ENCODE peak calls at places on chromosomes 12 and 14, in five cellular contexts. One of them, this sample, is unnamed.

GRCh38 chr14:56829151-56829550 is 18.9 kb upstream of the OTX2 start:
- DNase-seq in H9: no peak
- DNase-seq in IMR-90: no peak
- DNase-seq in mesenchymal stem cell: no peak
- DNase-seq in H1: no peak
- DNase-seq in this sample: no peak

GRCh38 chr12:31759621-31760459 is 31.0 kb upstream of the AMN1 start:
- DNase-seq in H9: no peak
- DNase-seq in IMR-90: no peak
- DNase-seq in mesenchymal stem cell: no peak
- DNase-seq in H1: no peak
- DNase-seq in this sample: no peak

GRCh38 chr14:53153702-53154112 is 584 bp upstream of the DDHD1 start:
- DNase-seq in H9: no peak
- DNase-seq in IMR-90: no peak
- DNase-seq in mesenchymal stem cell: no peak
- DNase-seq in H1: no peak
- DNase-seq in this sample: no peak

GRCh38 chr12:96060041-96060440 is 24.7 kb upstream of the LTA4H start:
- DNase-seq in H9: no peak
- DNase-seq in IMR-90: no peak
- DNase-seq in mesenchymal stem cell: no peak
- DNase-seq in H1: no peak
- DNase-seq in this sample: no peak

GRCh38 chr12:52645120-52645761 is 6.8 kb downstream of the KRT2 start:
- DNase-seq in H9: peak; percentile 15
- DNase-seq in IMR-90: no peak
- DNase-seq in mesenchymal stem cell: no peak
- DNase-seq in H1: no peak
- DNase-seq in this sample: no peak

GRCh38 chr14:54902521-54903420 is at the start of gene GCH1:
- DNase-seq in H9: peak; percentile 86
- DNase-seq in IMR-90: peak; percentile 16
- DNase-seq in mesenchymal stem cell: peak; percentile 79
- DNase-seq in H1: peak; percentile 25
- DNase-seq in this sample: peak; percentile 72

GRCh38 chr12:64890873-64891468 is 66.5 kb downstream of the TBC1D30 start:
- DNase-seq in H9: no peak
- DNase-seq in IMR-90: peak; percentile 70
- DNase-seq in mesenchymal stem cell: peak; percentile 71
- DNase-seq in H1: no peak
- DNase-seq in this sample: peak; percentile 72

GRCh38 chr14:24416254-24416931 is 13.1 kb downstream of the CBLN3 start:
- DNase-seq in H9: no peak
- DNase-seq in IMR-90: no peak
- DNase-seq in mesenchymal stem cell: no peak
- DNase-seq in H1: no peak
- DNase-seq in this sample: no peak

GRCh38 chr12:49019435-49020317 is 1.1 kb upstream of the PRKAG1 start:
- DNase-seq in H9: peak; percentile 75
- DNase-seq in IMR-90: peak; percentile 23
- DNase-seq in mesenchymal stem cell: peak; percentile 53
- DNase-seq in H1: no peak
- DNase-seq in this sample: no peak

GRCh38 chr12:110498984-110499706 is 2.8 kb downstream of the VPS29 start:
- DNase-seq in H9: no peak
- DNase-seq in IMR-90: peak; percentile 13
- DNase-seq in mesenchymal stem cell: peak; percentile 37
- DNase-seq in H1: no peak
- DNase-seq in this sample: no peak

GRCh38 chr14:77024171-77024627 is 4.3 kb downstream of the IRF2BPL start:
- DNase-seq in H9: peak; percentile 93
- DNase-seq in IMR-90: peak; percentile 43
- DNase-seq in mesenchymal stem cell: peak; percentile 66
- DNase-seq in H1: no peak
- DNase-seq in this sample: no peak

GRCh38 chr14:86462193-86462592 is 932.2 kb downstream of the FLRT2 start:
- DNase-seq in H9: peak; percentile 43
- DNase-seq in IMR-90: peak; percentile 30
- DNase-seq in mesenchymal stem cell: peak; percentile 36
- DNase-seq in H1: no peak
- DNase-seq in this sample: no peak

GRCh38 chr14:75448209-75448608 is 20.4 kb downstream of the JDP2 start:
- DNase-seq in H9: no peak
- DNase-seq in IMR-90: no peak
- DNase-seq in mesenchymal stem cell: no peak
- DNase-seq in H1: no peak
- DNase-seq in this sample: no peak

GRCh38 chr14:75969891-75970290 is 11.9 kb downstream of the TGFB3 start:
- DNase-seq in H9: no peak
- DNase-seq in IMR-90: no peak
- DNase-seq in mesenchymal stem cell: no peak
- DNase-seq in H1: no peak
- DNase-seq in this sample: no peak

GRCh38 chr12:128338344-128338743 is 71.4 kb downstream of the TMEM132C start:
- DNase-seq in H9: no peak
- DNase-seq in IMR-90: no peak
- DNase-seq in mesenchymal stem cell: no peak
- DNase-seq in H1: no peak
- DNase-seq in this sample: no peak

GRCh38 chr14:56422703-56423213 is 156.8 kb upstream of the TMEM260 start:
- DNase-seq in H9: peak; percentile 36
- DNase-seq in IMR-90: peak; percentile 79
- DNase-seq in mesenchymal stem cell: peak; percentile 75
- DNase-seq in H1: no peak
- DNase-seq in this sample: peak; percentile 21

GRCh38 chr12:56213878-56214277 is 7.8 kb downstream of the RNF41 start:
- DNase-seq in H9: no peak
- DNase-seq in IMR-90: no peak
- DNase-seq in mesenchymal stem cell: no peak
- DNase-seq in H1: no peak
- DNase-seq in this sample: no peak

GRCh38 chr14:72699852-72700257 is 194.0 kb downstream of the DPF3 start:
- DNase-seq in H9: no peak
- DNase-seq in IMR-90: peak; percentile 83
- DNase-seq in mesenchymal stem cell: peak; percentile 70
- DNase-seq in H1: no peak
- DNase-seq in this sample: no peak

GRCh38 chr12:24966951-24967564 is 18.2 kb upstream of the BCAT1 start:
- DNase-seq in H9: no peak
- DNase-seq in IMR-90: no peak
- DNase-seq in mesenchymal stem cell: no peak
- DNase-seq in H1: no peak
- DNase-seq in this sample: no peak

DNA sequence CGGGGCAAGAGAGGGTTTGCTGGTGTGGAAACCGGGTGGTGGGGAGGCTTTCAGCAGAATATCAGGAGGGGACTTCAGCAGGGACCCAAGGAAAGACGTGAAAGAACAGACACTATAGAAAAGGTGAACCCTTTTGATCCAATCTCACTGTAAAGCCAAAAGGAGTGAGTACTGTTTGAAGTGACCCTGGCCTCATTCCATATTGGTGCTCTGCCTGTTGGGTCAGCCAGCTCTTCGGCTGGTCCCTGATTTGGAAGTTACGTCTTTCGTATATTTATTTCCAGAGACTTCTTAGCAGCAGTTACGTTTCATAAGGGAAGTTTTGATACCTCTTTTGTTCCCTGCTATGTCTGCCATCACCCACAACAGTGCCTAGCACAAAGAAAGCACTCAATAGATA is 21.9 kb downstream of the WNT5B start:
- DNase-seq in H9: no peak
- DNase-seq in IMR-90: no peak
- DNase-seq in mesenchymal stem cell: no peak
- DNase-seq in H1: no peak
- DNase-seq in this sample: no peak
- H3K4ac ChIP-seq in H9: no peak overlapping the region
- H3K4ac ChIP-seq in IMR-90: no peak overlapping the region
- H3K4ac ChIP-seq in mesenchymal stem cell: no peak overlapping the region
- H3K4ac ChIP-seq in H1: no peak overlapping the region
- H3K4ac ChIP-seq in this sample: no peak overlapping the region

DNA sequence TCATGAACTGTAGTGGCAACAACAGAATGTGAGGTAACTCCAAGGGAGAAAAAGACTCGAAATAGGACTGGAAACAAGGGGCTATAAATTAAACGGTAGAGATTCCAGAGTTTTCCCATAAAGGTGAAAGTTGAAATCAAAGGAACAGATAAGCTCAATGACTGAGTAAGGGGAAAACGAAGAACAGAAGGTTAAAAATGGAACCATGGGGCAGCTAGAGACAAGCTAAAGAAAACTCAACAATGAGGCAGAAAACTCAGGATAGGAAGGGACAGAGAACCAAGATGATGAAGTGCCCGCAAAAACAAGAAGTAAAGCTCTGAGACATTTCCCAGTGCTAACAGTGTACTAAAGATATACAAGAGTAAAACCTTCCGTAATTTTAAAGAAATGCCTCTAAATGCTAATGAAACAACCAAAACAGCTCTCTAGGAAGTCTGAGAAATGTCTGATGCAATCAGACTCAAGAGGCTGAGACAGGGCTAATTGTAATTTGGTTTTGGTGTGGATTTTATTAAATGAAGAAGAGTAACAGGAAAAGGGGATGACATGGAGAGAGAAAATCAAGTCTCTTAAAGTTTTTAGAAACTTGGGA is 69.9 kb downstream of the PPP2R5E start:
- DNase-seq in H9: no peak
- DNase-seq in IMR-90: no peak
- DNase-seq in mesenchymal stem cell: peak; percentile 45
- DNase-seq in H1: no peak
- DNase-seq in this sample: no peak
- H2BK15ac ChIP-seq in H9: no peak overlapping the region
- H2BK15ac ChIP-seq in IMR-90: peak overlapping the region; percentile 79
- H2BK15ac ChIP-seq in mesenchymal stem cell: no peak overlapping the region
- H2BK15ac ChIP-seq in H1: no peak overlapping the region
- H2BK15ac ChIP-seq in this sample: no peak overlapping the region

GRCh38 chr14:104765517-104765916 is 12.6 kb downstream of the SIVA1 start:
- DNase-seq in H9: no peak
- DNase-seq in IMR-90: no peak
- DNase-seq in mesenchymal stem cell: no peak
- DNase-seq in H1: no peak
- DNase-seq in this sample: no peak

GRCh38 chr14:104767634-104767918 is 14.6 kb downstream of the SIVA1 start:
- DNase-seq in H9: no peak
- DNase-seq in IMR-90: no peak
- DNase-seq in mesenchymal stem cell: no peak
- DNase-seq in H1: no peak
- DNase-seq in this sample: no peak

GRCh38 chr14:104768437-104769323 is 15.7 kb downstream of the SIVA1 start:
- DNase-seq in H9: peak; percentile 97
- DNase-seq in IMR-90: peak; percentile 72
- DNase-seq in mesenchymal stem cell: peak; percentile 83
- DNase-seq in H1: peak; percentile 80
- DNase-seq in this sample: peak; percentile 80

GRCh38 chr14:104766256-104766862 is 13.4 kb downstream of the SIVA1 start:
- DNase-seq in H9: no peak
- DNase-seq in IMR-90: no peak
- DNase-seq in mesenchymal stem cell: no peak
- DNase-seq in H1: no peak
- DNase-seq in this sample: no peak

DNA sequence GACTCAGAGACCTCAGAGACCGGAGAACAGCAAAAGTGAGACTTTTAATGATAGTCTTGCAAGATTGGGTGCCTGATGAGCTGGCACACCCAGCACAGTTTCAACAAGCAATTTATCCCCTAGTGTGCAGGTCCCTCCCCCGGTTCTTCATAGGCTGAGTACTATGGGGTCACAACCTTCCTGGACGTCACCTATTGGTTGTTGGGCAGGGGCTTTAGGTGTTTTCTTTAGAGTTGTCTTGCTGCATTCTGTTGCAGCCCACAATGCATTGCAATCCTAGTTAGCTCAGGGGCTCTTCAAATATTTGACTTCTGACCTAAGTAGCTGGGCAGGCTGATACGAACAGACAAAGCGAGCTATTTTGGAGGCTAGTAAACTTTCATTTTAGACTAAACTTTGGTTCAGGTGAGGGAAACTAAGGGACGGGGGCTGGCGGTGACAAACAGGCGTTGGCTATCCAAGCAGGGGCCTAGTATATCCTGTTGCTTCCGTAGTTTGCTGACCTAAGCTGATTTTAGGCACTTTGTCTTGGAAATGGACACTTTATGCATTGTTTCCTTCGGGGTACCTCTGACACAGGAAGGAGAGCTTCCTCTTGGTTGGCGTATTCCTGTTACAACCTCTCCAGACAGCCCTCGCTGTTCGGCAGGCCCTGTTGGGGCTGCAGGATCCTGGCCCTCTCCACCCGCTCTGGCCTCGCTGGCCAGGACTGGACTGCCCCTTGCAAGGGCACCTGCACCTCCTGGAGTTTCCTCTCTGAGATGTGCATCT is 14.1 kb downstream of the SIVA1 start:
- DNase-seq in H9: no peak
- DNase-seq in IMR-90: no peak
- DNase-seq in mesenchymal stem cell: no peak
- DNase-seq in H1: no peak
- DNase-seq in this sample: no peak
- H4K91ac ChIP-seq in H9: no peak overlapping the region
- H4K91ac ChIP-seq in IMR-90: no peak overlapping the region
- H4K91ac ChIP-seq in mesenchymal stem cell: no peak overlapping the region
- H4K91ac ChIP-seq in H1: no peak overlapping the region
- H4K91ac ChIP-seq in this sample: no peak overlapping the region

DNA sequence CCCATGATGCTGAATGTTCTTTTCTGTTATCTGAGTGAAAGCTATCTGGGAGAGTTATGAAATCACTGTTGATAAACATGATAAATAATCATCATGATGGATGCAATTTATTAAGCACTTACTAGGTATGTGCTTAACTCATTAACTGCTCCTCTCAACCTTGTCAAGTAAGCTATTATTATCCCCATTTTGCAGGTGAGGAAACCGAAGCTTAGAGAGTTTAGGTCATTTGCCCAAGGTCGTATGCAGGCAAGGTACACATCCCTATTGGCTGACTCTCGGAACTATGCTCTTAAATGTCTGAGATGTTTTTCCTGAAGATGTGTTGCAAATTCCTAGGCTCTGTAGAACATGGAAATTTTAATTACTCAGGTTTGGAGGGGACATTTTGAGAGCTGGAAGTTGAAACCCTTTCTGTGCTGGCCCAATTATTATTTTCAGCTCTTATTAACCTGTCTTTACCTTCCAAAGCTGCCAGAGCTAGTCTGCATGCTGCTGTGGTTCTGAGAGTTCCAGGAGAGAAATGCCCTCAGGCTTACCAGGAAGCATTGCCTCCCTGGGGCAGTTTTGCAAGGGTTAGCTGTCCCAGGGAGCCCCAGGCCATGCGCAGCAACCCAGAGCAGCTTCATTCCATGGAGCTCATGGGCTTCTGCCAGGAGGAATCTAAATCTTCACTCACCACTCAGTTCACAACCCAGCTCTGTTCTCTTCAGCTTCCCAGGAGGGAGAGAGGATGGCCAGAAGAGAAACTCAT is 55.6 kb upstream of the OAS1 start:
- DNase-seq in H9: no peak
- DNase-seq in IMR-90: no peak
- DNase-seq in mesenchymal stem cell: no peak
- DNase-seq in H1: no peak
- DNase-seq in this sample: no peak
- H3K4ac ChIP-seq in H9: no peak overlapping the region
- H3K4ac ChIP-seq in IMR-90: no peak overlapping the region
- H3K4ac ChIP-seq in mesenchymal stem cell: no peak overlapping the region
- H3K4ac ChIP-seq in H1: no peak overlapping the region
- H3K4ac ChIP-seq in this sample: no peak overlapping the region

GRCh38 chr12:53677612-53678133 is 1.8 kb upstream of the ATP5MC2 start:
- DNase-seq in H9: no peak
- DNase-seq in IMR-90: no peak
- DNase-seq in mesenchymal stem cell: no peak
- DNase-seq in H1: no peak
- DNase-seq in this sample: no peak
- H2BK15ac ChIP-seq in H9: no peak overlapping the region
- H2BK15ac ChIP-seq in IMR-90: peak overlapping the region; percentile 80
- H2BK15ac ChIP-seq in mesenchymal stem cell: no peak overlapping the region
- H2BK15ac ChIP-seq in H1: no peak overlapping the region
- H2BK15ac ChIP-seq in this sample: no peak overlapping the region

This sample was measured in neuronal stem cell.